ENCODE peak calls at places on chromosomes 2 and 18, in eight cellular contexts. One of them, this sample, is unnamed.

GRCh38 chr18:7760967-7761946 is 194.1 kb downstream of the PTPRM start:
- DNase-seq in heart right ventricle: no peak
- DNase-seq in pancreas: no peak
- DNase-seq in breast epithelium: no peak
- DNase-seq in AG10803: no peak
- DNase-seq in fibroblast of pulmonary artery: peak; percentile 79
- DNase-seq in body of pancreas: no peak
- DNase-seq in A549: peak; percentile 7
- DNase-seq in this sample: peak; percentile 85

GRCh38 chr2:33588246-33588645 is 10.9 kb downstream of the FAM98A start:
- DNase-seq in heart right ventricle: no peak
- DNase-seq in pancreas: no peak
- DNase-seq in breast epithelium: no peak
- DNase-seq in AG10803: peak; percentile 40
- DNase-seq in fibroblast of pulmonary artery: peak; percentile 20
- DNase-seq in body of pancreas: no peak
- DNase-seq in A549: no peak
- DNase-seq in this sample: peak; percentile 62

GRCh38 chr2:42140501-42140900 is 28.7 kb upstream of the EML4 start:
- DNase-seq in heart right ventricle: no peak
- DNase-seq in pancreas: no peak
- DNase-seq in breast epithelium: no peak
- DNase-seq in AG10803: no peak
- DNase-seq in fibroblast of pulmonary artery: no peak
- DNase-seq in body of pancreas: no peak
- DNase-seq in A549: no peak
- DNase-seq in this sample: no peak

GRCh38 chr2:133986076-133986837 is 267.6 kb upstream of the MGAT5 start:
- DNase-seq in heart right ventricle: peak; percentile 32
- DNase-seq in pancreas: no peak
- DNase-seq in breast epithelium: no peak
- DNase-seq in AG10803: no peak
- DNase-seq in fibroblast of pulmonary artery: peak; percentile 4
- DNase-seq in body of pancreas: no peak
- DNase-seq in A549: peak; percentile 6
- DNase-seq in this sample: peak; percentile 60

GRCh38 chr2:44055664-44056063 is 59.9 kb upstream of the LRPPRC start:
- DNase-seq in heart right ventricle: no peak
- DNase-seq in pancreas: no peak
- DNase-seq in breast epithelium: no peak
- DNase-seq in AG10803: no peak
- DNase-seq in fibroblast of pulmonary artery: no peak
- DNase-seq in body of pancreas: no peak
- DNase-seq in A549: no peak
- DNase-seq in this sample: no peak

GRCh38 chr18:70640336-70640887 is 351.6 kb downstream of the SOCS6 start:
- DNase-seq in heart right ventricle: no peak
- DNase-seq in pancreas: no peak
- DNase-seq in breast epithelium: no peak
- DNase-seq in AG10803: no peak
- DNase-seq in fibroblast of pulmonary artery: no peak
- DNase-seq in body of pancreas: no peak
- DNase-seq in A549: no peak
- DNase-seq in this sample: no peak

GRCh38 chr18:5294113-5294617 is 1.4 kb downstream of the ZBTB14 start:
- DNase-seq in heart right ventricle: no peak
- DNase-seq in pancreas: peak; percentile 75
- DNase-seq in breast epithelium: peak; percentile 66
- DNase-seq in AG10803: peak; percentile 8
- DNase-seq in fibroblast of pulmonary artery: no peak
- DNase-seq in body of pancreas: peak; percentile 73
- DNase-seq in A549: no peak
- DNase-seq in this sample: no peak

GRCh38 chr2:12498703-12499102 is 218.0 kb upstream of the TRIB2 start:
- DNase-seq in heart right ventricle: no peak
- DNase-seq in pancreas: no peak
- DNase-seq in breast epithelium: no peak
- DNase-seq in AG10803: peak; percentile 82
- DNase-seq in fibroblast of pulmonary artery: peak; percentile 49
- DNase-seq in body of pancreas: no peak
- DNase-seq in A549: no peak
- DNase-seq in this sample: peak; percentile 60

GRCh38 chr18:25250610-25250859 is 101.4 kb downstream of the ZNF521 start:
- DNase-seq in heart right ventricle: no peak
- DNase-seq in pancreas: no peak
- DNase-seq in breast epithelium: no peak
- DNase-seq in AG10803: no peak
- DNase-seq in fibroblast of pulmonary artery: no peak
- DNase-seq in body of pancreas: no peak
- DNase-seq in A549: no peak
- DNase-seq in this sample: no peak

GRCh38 chr18:38491195-38491594 is 925.6 kb upstream of the CELF4 start:
- DNase-seq in heart right ventricle: no peak
- DNase-seq in pancreas: no peak
- DNase-seq in breast epithelium: no peak
- DNase-seq in AG10803: no peak
- DNase-seq in fibroblast of pulmonary artery: no peak
- DNase-seq in body of pancreas: no peak
- DNase-seq in A549: no peak
- DNase-seq in this sample: no peak

GRCh38 chr2:86815616-86816015 is 24.9 kb upstream of the CD8A start:
- DNase-seq in heart right ventricle: no peak
- DNase-seq in pancreas: no peak
- DNase-seq in breast epithelium: no peak
- DNase-seq in AG10803: no peak
- DNase-seq in fibroblast of pulmonary artery: no peak
- DNase-seq in body of pancreas: no peak
- DNase-seq in A549: no peak
- DNase-seq in this sample: no peak
- TF ChIP-seq CTCF in heart right ventricle: no peak
- TF ChIP-seq CTCF in pancreas: no peak
- TF ChIP-seq CTCF in breast epithelium: no peak
- TF ChIP-seq CTCF in AG10803: no peak
- TF ChIP-seq CTCF in fibroblast of pulmonary artery: no peak
- TF ChIP-seq CTCF in body of pancreas: no peak
- TF ChIP-seq CTCF in A549: no peak
- TF ChIP-seq CTCF in this sample: no peak

DNA sequence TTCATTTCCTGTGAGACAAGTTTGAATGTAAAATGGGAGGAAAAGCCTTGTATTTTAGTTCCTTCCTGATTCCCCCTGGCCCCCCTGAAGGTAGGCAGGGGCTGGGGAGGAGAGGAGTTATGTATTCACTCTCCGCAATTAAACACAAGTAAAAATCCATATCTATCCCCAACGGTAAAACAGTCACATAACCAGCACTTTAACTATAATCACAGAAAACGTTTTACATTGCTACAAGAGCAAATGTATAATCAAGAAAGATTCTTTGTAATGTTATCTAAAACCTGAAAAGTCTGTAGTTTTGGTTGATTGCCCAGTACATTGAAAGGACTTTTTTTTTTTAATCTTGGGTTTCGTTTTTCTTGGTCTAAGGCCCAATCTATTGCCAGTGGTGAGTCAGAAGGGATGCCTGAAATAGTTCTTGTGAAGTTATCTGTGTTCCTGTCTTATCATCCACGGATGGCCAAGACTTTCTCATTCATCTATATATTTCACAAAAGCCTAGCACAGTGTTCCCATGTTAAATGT is 34.5 kb upstream of the CCNYL1 start:
- DNase-seq in heart right ventricle: no peak
- DNase-seq in pancreas: no peak
- DNase-seq in breast epithelium: no peak
- DNase-seq in AG10803: peak; percentile 63
- DNase-seq in fibroblast of pulmonary artery: peak; percentile 90
- DNase-seq in body of pancreas: no peak
- DNase-seq in A549: peak; percentile 40
- DNase-seq in this sample: peak; percentile 97
- H3K4me3 ChIP-seq in heart right ventricle: no peak overlapping the region
- H3K4me3 ChIP-seq in pancreas: no peak overlapping the region
- H3K4me3 ChIP-seq in breast epithelium: no peak overlapping the region
- H3K4me3 ChIP-seq in AG10803: no peak overlapping the region
- H3K4me3 ChIP-seq in fibroblast of pulmonary artery: peak overlapping the region; percentile 41
- H3K4me3 ChIP-seq in body of pancreas: no peak overlapping the region
- H3K4me3 ChIP-seq in A549: no peak overlapping the region
- H3K4me3 ChIP-seq in this sample: peak overlapping the region; percentile 35

GRCh38 chr2:37415128-37415817 is 70.8 kb downstream of the QPCT start:
- DNase-seq in heart right ventricle: no peak
- DNase-seq in pancreas: no peak
- DNase-seq in breast epithelium: no peak
- DNase-seq in AG10803: peak; percentile 48
- DNase-seq in fibroblast of pulmonary artery: peak; percentile 52
- DNase-seq in body of pancreas: no peak
- DNase-seq in A549: no peak
- DNase-seq in this sample: peak; percentile 52
- TF ChIP-seq CTCF in heart right ventricle: peak; percentile 32
- TF ChIP-seq CTCF in pancreas: no peak
- TF ChIP-seq CTCF in breast epithelium: no peak
- TF ChIP-seq CTCF in AG10803: peak; percentile 39
- TF ChIP-seq CTCF in fibroblast of pulmonary artery: peak; percentile 33
- TF ChIP-seq CTCF in body of pancreas: no peak
- TF ChIP-seq CTCF in A549: peak; percentile 8
- TF ChIP-seq CTCF in this sample: peak; percentile 27

DNA sequence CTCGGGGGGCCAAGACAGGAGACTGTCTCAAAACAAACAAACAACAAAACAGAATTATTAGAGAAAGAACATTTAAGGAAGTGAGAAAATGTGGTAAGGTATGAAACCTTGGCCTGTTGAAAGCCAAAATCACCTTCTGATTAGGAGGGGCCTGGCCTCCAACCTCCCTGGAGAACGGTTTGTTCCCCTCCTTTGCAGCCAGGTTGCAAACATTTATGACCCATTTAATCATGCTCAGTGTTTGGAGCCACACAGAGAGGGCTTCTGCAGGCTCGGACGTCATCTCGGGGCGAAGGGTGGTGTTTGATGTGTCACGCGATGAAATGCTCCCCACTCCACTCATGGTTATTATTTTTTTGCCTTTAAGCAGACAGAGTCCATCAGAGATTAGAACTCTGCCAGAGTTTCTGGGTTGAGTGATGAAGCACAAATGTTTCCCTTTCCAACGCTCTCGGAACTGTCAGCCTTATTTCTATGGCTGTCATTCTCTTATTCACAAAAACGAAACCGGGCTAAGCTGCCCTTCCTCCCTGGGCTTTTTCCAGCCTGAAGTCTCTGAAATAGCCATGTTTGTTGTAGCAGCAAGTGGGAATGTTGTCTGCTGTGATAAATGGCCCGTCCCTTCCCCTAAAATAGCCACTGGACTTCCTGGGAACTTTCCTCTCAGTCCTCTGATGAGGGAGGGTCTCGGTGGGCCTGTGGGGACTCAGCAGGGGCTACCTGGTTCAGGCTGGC is 33.6 kb upstream of the ROCK2 start:
- DNase-seq in heart right ventricle: no peak
- DNase-seq in pancreas: no peak
- DNase-seq in breast epithelium: no peak
- DNase-seq in AG10803: peak; percentile 40
- DNase-seq in fibroblast of pulmonary artery: peak; percentile 65
- DNase-seq in body of pancreas: no peak
- DNase-seq in A549: no peak
- DNase-seq in this sample: peak; percentile 70
- H3K4me3 ChIP-seq in heart right ventricle: no peak overlapping the region
- H3K4me3 ChIP-seq in pancreas: no peak overlapping the region
- H3K4me3 ChIP-seq in breast epithelium: no peak overlapping the region
- H3K4me3 ChIP-seq in AG10803: no peak overlapping the region
- H3K4me3 ChIP-seq in fibroblast of pulmonary artery: peak overlapping the region; percentile 13
- H3K4me3 ChIP-seq in body of pancreas: no peak overlapping the region
- H3K4me3 ChIP-seq in A549: no peak overlapping the region
- H3K4me3 ChIP-seq in this sample: no peak overlapping the region

GRCh38 chr2:74887961-74888670 is 54.2 kb downstream of the HK2 start:
- DNase-seq in heart right ventricle: no peak
- DNase-seq in pancreas: no peak
- DNase-seq in breast epithelium: no peak
- DNase-seq in AG10803: peak; percentile 60
- DNase-seq in fibroblast of pulmonary artery: no peak
- DNase-seq in body of pancreas: no peak
- DNase-seq in A549: no peak
- DNase-seq in this sample: peak; percentile 21
- TF ChIP-seq CTCF in heart right ventricle: no peak
- TF ChIP-seq CTCF in pancreas: no peak
- TF ChIP-seq CTCF in breast epithelium: no peak
- TF ChIP-seq CTCF in AG10803: no peak
- TF ChIP-seq CTCF in fibroblast of pulmonary artery: no peak
- TF ChIP-seq CTCF in body of pancreas: no peak
- TF ChIP-seq CTCF in A549: no peak
- TF ChIP-seq CTCF in this sample: no peak

GRCh38 chr2:241219030-241219382 is 30.5 kb downstream of the ANO7 start:
- DNase-seq in heart right ventricle: no peak
- DNase-seq in pancreas: no peak
- DNase-seq in breast epithelium: no peak
- DNase-seq in AG10803: no peak
- DNase-seq in fibroblast of pulmonary artery: no peak
- DNase-seq in body of pancreas: no peak
- DNase-seq in A549: no peak
- DNase-seq in this sample: no peak
- H3K4me3 ChIP-seq in heart right ventricle: peak overlapping the region; percentile 33
- H3K4me3 ChIP-seq in pancreas: no peak overlapping the region
- H3K4me3 ChIP-seq in breast epithelium: peak overlapping the region; percentile 88
- H3K4me3 ChIP-seq in AG10803: peak overlapping the region; percentile 67
- H3K4me3 ChIP-seq in fibroblast of pulmonary artery: peak overlapping the region; percentile 51
- H3K4me3 ChIP-seq in body of pancreas: no peak overlapping the region
- H3K4me3 ChIP-seq in A549: peak overlapping the region; percentile 79
- H3K4me3 ChIP-seq in this sample: peak overlapping the region; percentile 71

GRCh38 chr18:23073996-23074606 is 61.2 kb upstream of the CABLES1 start:
- DNase-seq in heart right ventricle: no peak
- DNase-seq in pancreas: no peak
- DNase-seq in breast epithelium: no peak
- DNase-seq in AG10803: peak; percentile 41
- DNase-seq in fibroblast of pulmonary artery: no peak
- DNase-seq in body of pancreas: no peak
- DNase-seq in A549: no peak
- DNase-seq in this sample: no peak

GRCh38 chr18:23072079-23072478 is 63.2 kb upstream of the CABLES1 start:
- DNase-seq in heart right ventricle: no peak
- DNase-seq in pancreas: no peak
- DNase-seq in breast epithelium: no peak
- DNase-seq in AG10803: no peak
- DNase-seq in fibroblast of pulmonary artery: no peak
- DNase-seq in body of pancreas: no peak
- DNase-seq in A549: no peak
- DNase-seq in this sample: no peak

DNA sequence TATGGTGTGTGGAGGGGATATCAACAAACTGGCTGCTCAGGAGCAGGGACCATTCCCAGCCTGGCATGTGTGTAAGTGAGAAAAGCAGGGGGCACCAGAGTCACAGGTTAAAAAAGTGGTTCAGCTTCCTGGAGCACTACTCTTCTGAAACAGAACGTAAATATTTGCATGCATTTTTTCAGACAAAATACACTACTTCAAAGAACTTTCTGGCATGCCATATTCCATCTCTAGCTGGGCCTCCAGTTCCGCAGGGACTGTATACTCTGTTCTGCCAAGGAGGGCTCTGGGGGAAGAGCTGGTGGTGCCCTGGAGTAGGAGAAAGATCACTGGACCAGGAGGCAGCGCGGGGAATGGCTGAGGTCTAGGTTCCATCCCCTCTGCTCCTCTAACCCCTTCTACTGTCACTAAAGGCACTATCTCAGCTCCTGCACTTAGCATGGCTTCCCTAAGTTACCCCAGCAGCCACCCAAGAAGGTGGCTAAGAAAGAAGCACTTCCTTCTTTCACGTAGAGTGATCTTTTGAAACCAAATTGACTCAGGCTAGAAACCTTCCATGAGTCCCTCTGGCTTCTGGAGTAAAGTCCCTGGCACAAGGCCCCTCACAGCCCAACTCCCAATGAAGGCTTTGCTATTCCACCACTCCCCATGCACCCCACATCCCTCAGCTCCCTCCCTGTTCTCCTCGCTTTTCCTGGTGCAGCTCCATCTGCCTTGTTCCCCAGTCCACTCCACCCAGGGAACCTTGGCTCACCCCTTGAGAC is 57.6 kb upstream of the CABLES1 start:
- DNase-seq in heart right ventricle: no peak
- DNase-seq in pancreas: no peak
- DNase-seq in breast epithelium: no peak
- DNase-seq in AG10803: no peak
- DNase-seq in fibroblast of pulmonary artery: peak; percentile 35
- DNase-seq in body of pancreas: no peak
- DNase-seq in A549: peak; percentile 18
- DNase-seq in this sample: no peak
- TF ChIP-seq CTCF in heart right ventricle: no peak
- TF ChIP-seq CTCF in pancreas: no peak
- TF ChIP-seq CTCF in breast epithelium: no peak
- TF ChIP-seq CTCF in AG10803: no peak
- TF ChIP-seq CTCF in fibroblast of pulmonary artery: peak; percentile 10
- TF ChIP-seq CTCF in body of pancreas: peak; percentile 25
- TF ChIP-seq CTCF in A549: peak; percentile 47
- TF ChIP-seq CTCF in this sample: no peak

This sample was measured in fibroblast of the aortic adventitia.